ENCODE peak calls at places on chromosomes 6 and 20, in nine cellular contexts. M is lower leg skin; I is GM12878; U is heart left ventricle; P is tibial artery; R is AG10803; N is RWPE1; B is CD4-positive, alpha-beta T cell; T is astrocyte of the cerebellum. A is an unnamed sample.

GRCh38 chr6:55047433-55048044 is 126.8 kb upstream of the HCRTR2 start:
- DNase-seq in B (no peak), P (no peak), N (no peak), T (no peak), U (no peak), I (no peak), M (no peak), R (no peak), A (no peak)

GRCh38 chr20:47336013-47336754 is 20.3 kb downstream of the ZMYND8 start:
- DNase-seq in R (peak), B (no peak), T (peak), N (no peak), U (peak), P (no peak), I (no peak), M (no peak), A (no peak)

GRCh38 chr20:38125157-38126056 is 39.7 kb downstream of the TGM2 start:
- DNase-seq in U (peak), B (no peak), I (no peak), T (no peak), R (no peak), N (no peak), M (peak), P (peak), A (no peak)

GRCh38 chr6:152301021-152301805 is 335.9 kb downstream of the SYNE1 start:
- DNase-seq in B (no peak), N (no peak), U (no peak), R (peak), P (no peak), T (no peak), I (no peak), M (no peak), A (no peak)

GRCh38 chr6:39312912-39313525 is 1.2 kb downstream of the KCNK17 start:
- DNase-seq in T (no peak), R (no peak), I (no peak), N (no peak), U (peak), P (no peak), M (no peak), B (no peak), A (no peak)

GRCh38 chr20:53052380-53052779 is 80.2 kb downstream of the TSHZ2 start:
- DNase-seq in U (no peak), B (no peak), R (no peak), T (no peak), N (no peak), M (no peak), P (no peak), I (no peak), A (no peak)

GRCh38 chr6:151320140-151320539 is 71.2 kb downstream of the ZBTB2 start:
- DNase-seq in M (no peak), T (no peak), P (no peak), B (no peak), I (no peak), R (no peak), N (no peak), U (no peak), A (no peak)

GRCh38 chr6:149963212-149963461 is 606 bp upstream of the ULBP1 start:
- DNase-seq in P (no peak), I (no peak), T (no peak), R (peak), M (peak), U (no peak), N (peak), B (no peak), A (no peak)

GRCh38 chr6:149087898-149088297 is 229.6 kb upstream of the TAB2 start:
- DNase-seq in U (no peak), B (no peak), I (no peak), N (no peak), M (no peak), R (no peak), T (no peak), P (no peak), A (no peak)

GRCh38 chr20:36717657-36718056 is 28.2 kb downstream of the NDRG3 start:
- DNase-seq in T (no peak), I (no peak), B (no peak), U (no peak), M (no peak), P (no peak), N (no peak), R (peak), A (no peak)

GRCh38 chr6:56475736-56476457 is 166.8 kb downstream of the DST start:
- DNase-seq in M (no peak), U (peak), T (no peak), I (no peak), B (no peak), R (no peak), N (no peak), P (no peak), A (no peak)

GRCh38 chr20:52532674-52533073 is 341.1 kb upstream of the ZFP64 start:
- DNase-seq in N (no peak), B (no peak), M (no peak), I (no peak), R (no peak), P (no peak), T (no peak), U (no peak), A (no peak)

GRCh38 chr6:10194816-10195639 is 219.8 kb downstream of the TFAP2A start:
- DNase-seq in T (no peak), B (no peak), N (peak), M (no peak), P (no peak), U (no peak), R (no peak), I (no peak), A (no peak)

GRCh38 chr6:108732101-108732870 is 115.9 kb upstream of the ARMC2 start:
- DNase-seq in N (peak), M (peak), I (no peak), T (no peak), U (no peak), R (peak), B (no peak), P (no peak), A (no peak)

GRCh38 chr6:154615483-154616025 is 105.1 kb upstream of the CNKSR3 start:
- DNase-seq in I (no peak), N (peak), T (peak), B (no peak), R (peak), U (peak), P (peak), M (no peak), A (no peak)

DNA sequence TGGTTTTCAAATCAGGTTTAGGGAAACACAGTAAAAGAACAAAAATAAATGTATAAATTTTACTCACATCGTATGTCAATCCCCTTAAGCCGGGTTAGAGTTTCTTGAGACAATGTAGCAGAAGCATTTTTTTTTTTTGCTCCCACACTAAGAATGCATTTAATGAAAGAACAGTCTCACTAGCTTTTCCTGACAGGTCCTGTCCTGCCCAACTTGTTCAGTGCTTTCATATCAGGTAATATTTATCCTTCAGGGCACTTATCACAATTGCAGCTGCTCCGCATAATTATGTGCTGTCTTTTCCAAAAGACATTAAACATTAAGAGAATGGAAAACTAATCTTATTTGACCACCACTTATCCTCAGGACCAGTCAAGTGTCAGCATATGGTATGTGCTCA is 632.0 kb downstream of the HTR1B start:
- DNase-seq in N (peak), B (no peak), T (no peak), M (no peak), P (no peak), I (no peak), R (no peak), U (no peak), A (no peak)
- TF ChIP-seq CTCF in N (no peak), B (no peak), T (no peak), M (no peak), P (no peak), I (no peak), R (no peak), U (no peak), A (no peak)

GRCh38 chr6:127606131-127606562 is 29.2 kb downstream of the C6orf58 start:
- DNase-seq in M (no peak), P (no peak), I (no peak), R (peak), B (no peak), T (peak), U (no peak), N (peak), A (no peak)
- TF ChIP-seq CTCF in M (no peak), P (no peak), I (peak), R (peak), B (no peak), T (peak), U (no peak), N (peak), A (no peak)

GRCh38 chr20:58868795-58869194 is 16.3 kb downstream of the GNAS start:
- DNase-seq in R (no peak), N (peak), I (no peak), B (no peak), P (no peak), M (peak), U (no peak), T (no peak), A (no peak)
- TF ChIP-seq CTCF in R (peak), N (peak), I (peak), B (peak), P (no peak), M (no peak), U (peak), T (peak), A (no peak)

GRCh38 chr6:34858681-34859080 is 29.2 kb downstream of the TAF11 start:
- DNase-seq in I (no peak), B (no peak), P (no peak), M (no peak), T (no peak), U (no peak), R (no peak), N (no peak), A (no peak)

GRCh38 chr6:34851361-34851760 is 36.5 kb downstream of the TAF11 start:
- DNase-seq in M (no peak), I (no peak), P (no peak), B (no peak), U (no peak), T (no peak), R (no peak), N (no peak), A (no peak)

GRCh38 chr6:34859951-34860350 is 27.9 kb downstream of the TAF11 start:
- DNase-seq in T (no peak), R (no peak), N (no peak), U (no peak), B (no peak), I (no peak), P (no peak), M (no peak), A (no peak)

GRCh38 chr6:34852406-34853085 is 35.3 kb downstream of the TAF11 start:
- DNase-seq in M (no peak), U (no peak), I (no peak), N (no peak), R (peak), T (no peak), B (no peak), P (no peak), A (no peak)

DNA sequence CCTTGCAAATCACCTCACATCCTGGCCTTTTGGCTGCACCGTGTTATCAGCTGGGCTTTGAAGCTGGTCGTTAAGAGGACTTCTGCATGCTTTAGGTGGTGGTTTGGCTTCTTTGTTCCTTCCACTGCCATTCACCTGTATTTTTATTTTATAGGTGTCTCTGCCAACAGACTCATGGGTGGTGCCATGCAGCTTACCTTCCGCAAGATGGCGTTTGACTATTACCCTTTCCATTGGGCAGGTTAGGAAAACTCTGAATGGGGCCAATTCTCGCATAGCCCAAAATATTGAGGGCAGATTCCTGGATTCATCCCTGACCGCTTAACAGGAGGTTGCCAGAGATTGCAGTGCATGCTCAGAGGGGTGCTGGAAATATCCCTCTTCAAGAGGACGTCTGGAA is 32.4 kb downstream of the TAF11 start:
- DNase-seq in B (no peak), P (no peak), U (no peak), N (no peak), M (no peak), I (no peak), R (no peak), T (no peak), A (no peak)
- TF ChIP-seq CTCF in B (no peak), P (no peak), U (no peak), N (no peak), M (no peak), I (no peak), R (no peak), T (no peak), A (no peak)

DNA sequence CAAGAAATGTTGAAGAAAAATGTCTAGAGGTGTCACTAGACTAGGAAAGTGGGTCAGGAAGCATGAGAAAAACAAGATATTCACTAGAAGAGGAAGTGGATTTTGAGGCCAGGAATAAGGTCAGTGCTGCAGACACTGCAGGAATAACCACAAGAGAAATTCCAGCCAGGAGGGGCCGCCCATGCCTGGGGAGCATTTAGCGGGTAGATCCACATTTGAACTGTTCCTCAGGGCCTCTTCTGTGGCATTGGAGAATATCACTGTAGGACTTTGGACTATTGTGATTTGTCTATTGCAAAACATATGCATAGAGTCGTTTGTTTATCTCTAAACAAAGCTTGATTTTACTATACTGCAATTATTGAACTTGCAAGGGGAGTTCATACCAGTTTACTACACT is 49.6 kb upstream of the CCDC28A start:
- DNase-seq in U (peak), M (no peak), P (peak), T (peak), I (no peak), R (peak), B (no peak), N (no peak), A (no peak)
- TF ChIP-seq CTCF in U (no peak), M (no peak), P (no peak), T (peak), I (no peak), R (no peak), B (no peak), N (no peak), A (no peak)